ENCODE peak calls at places on chromosomes 12 and 14, in ten cellular contexts. J, E, G, B, F, Q, N, X, S and R are unnamed samples.

GRCh38 chr14:76352639-76353281 is 23.2 kb upstream of the ESRRB start:
- DNase-seq in X (peak; percentile 43), B (peak; percentile 52), E (peak; percentile 93), S (no peak), J (peak; percentile 20), G (no peak), F (peak; percentile 97), Q (peak; percentile 37), N (no peak), R (peak; percentile 81)

GRCh38 chr12:857611-858010 is 91.9 kb downstream of the RAD52 start:
- DNase-seq in E (no peak), X (no peak), J (no peak), G (no peak), F (no peak), Q (no peak), N (no peak), S (no peak), B (no peak), R (no peak)

GRCh38 chr12:53967451-53968059 is 5.4 kb upstream of the HOXC11 start:
- DNase-seq in N (no peak), J (no peak), X (no peak), B (no peak), G (no peak), S (no peak), E (no peak), Q (no peak), F (no peak), R (no peak)

GRCh38 chr14:104243200-104243599 is 104.8 kb downstream of the KIF26A start:
- DNase-seq in S (no peak), F (peak; percentile 7), B (no peak), X (no peak), G (no peak), N (no peak), E (no peak), J (no peak), Q (no peak), R (no peak)

GRCh38 chr14:102774391-102775153 is 2.7 kb upstream of the TRAF3 start:
- DNase-seq in J (peak; percentile 64), G (peak; percentile 70), B (peak; percentile 57), S (no peak), X (peak; percentile 79), E (peak; percentile 85), Q (peak; percentile 69), F (peak; percentile 60), N (no peak), R (peak; percentile 72)

GRCh38 chr14:99069946-99070345 is 202.1 kb downstream of the BCL11B start:
- DNase-seq in G (no peak), E (no peak), J (no peak), Q (no peak), X (no peak), B (no peak), N (no peak), S (no peak), F (peak; percentile 11), R (no peak)

GRCh38 chr14:56378474-56378873 is 201.1 kb upstream of the TMEM260 start:
- DNase-seq in E (no peak), B (no peak), X (no peak), J (no peak), N (no peak), F (no peak), Q (peak; percentile 90), S (no peak), G (no peak), R (no peak)

GRCh38 chr14:68082698-68083291 is 263.2 kb downstream of the RAD51B start:
- DNase-seq in N (no peak), S (no peak), E (no peak), G (no peak), X (no peak), F (no peak), Q (peak; percentile 40), B (no peak), J (no peak), R (no peak)

GRCh38 chr14:91350813-91351507 is 66.7 kb downstream of the CCDC88C start:
- DNase-seq in Q (no peak), X (no peak), S (no peak), F (no peak), G (no peak), J (no peak), N (no peak), E (no peak), B (no peak), R (peak; percentile 64)

GRCh38 chr14:86143248-86143647 is 613.3 kb downstream of the FLRT2 start:
- DNase-seq in G (no peak), Q (no peak), X (no peak), F (no peak), J (no peak), S (no peak), E (no peak), N (no peak), B (no peak), R (no peak)

GRCh38 chr12:109766251-109766778 is 52.7 kb downstream of the FAM222A start:
- DNase-seq in N (peak; percentile 35), X (no peak), G (no peak), S (no peak), B (peak; percentile 9), F (peak; percentile 46), E (no peak), J (no peak), Q (no peak), R (no peak)

DNA sequence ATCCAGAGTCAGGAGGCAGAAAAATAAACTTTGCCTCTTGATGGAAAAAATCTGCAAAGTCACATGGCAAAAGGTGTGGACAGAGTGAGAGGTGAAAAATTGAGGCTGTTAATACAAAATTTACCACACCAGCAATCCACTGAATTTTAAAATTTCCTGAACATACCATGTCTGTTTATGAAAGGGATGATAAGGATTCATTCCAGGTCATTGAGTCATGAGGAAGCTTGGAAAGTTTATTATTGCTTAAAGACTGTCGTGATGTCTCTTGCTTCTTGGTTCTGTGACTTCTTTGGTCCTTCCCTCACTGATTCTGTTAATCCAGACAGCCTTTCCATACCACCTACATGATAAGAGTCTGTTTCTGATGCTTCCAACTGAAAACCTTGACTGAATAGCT is 73.2 kb downstream of the TTC6 start:
- DNase-seq in J (no peak), G (no peak), E (no peak), F (no peak), N (no peak), X (no peak), S (no peak), Q (no peak), B (no peak), R (no peak)
- TF ChIP-seq CTCF in J (no peak), G (no peak), E (no peak), F (no peak), N (no peak), X (no peak), S (no peak), Q (no peak), B (no peak), R (no peak)

GRCh38 chr12:111405149-111405855 is 421 bp upstream of the SH2B3 start:
- DNase-seq in F (peak; percentile 100), E (peak; percentile 98), S (peak; percentile 87), B (peak; percentile 97), X (peak; percentile 95), Q (peak; percentile 98), N (peak; percentile 85), J (peak; percentile 98), G (peak; percentile 99), R (peak; percentile 99)

GRCh38 chr12:111408116-111408440 is 2.4 kb downstream of the SH2B3 start:
- DNase-seq in F (no peak), S (no peak), Q (no peak), J (no peak), G (peak; percentile 33), B (no peak), N (no peak), E (no peak), X (no peak), R (no peak)

GRCh38 chr12:111407371-111408115 is 1.8 kb downstream of the SH2B3 start:
- DNase-seq in Q (no peak), S (no peak), F (no peak), N (no peak), X (no peak), J (no peak), B (no peak), E (no peak), G (peak; percentile 30), R (no peak)

GRCh38 chr12:111405856-111406473 is at the start of gene SH2B3:
- DNase-seq in F (no peak), G (no peak), N (no peak), E (no peak), J (no peak), S (no peak), B (no peak), Q (no peak), X (no peak), R (no peak)

GRCh38 chr12:111406474-111407370 is 999 bp downstream of the SH2B3 start:
- DNase-seq in J (no peak), F (no peak), Q (no peak), N (no peak), G (peak; percentile 35), S (no peak), X (no peak), E (no peak), B (no peak), R (peak; percentile 91)
- H3K27ac ChIP-seq in J (peak overlapping the region; percentile 91), F (no peak overlapping the region), Q (peak overlapping the region; percentile 87), N (peak overlapping the region; percentile 93), G (peak overlapping the region; percentile 92), S (peak overlapping the region; percentile 65), X (peak overlapping the region; percentile 33), E (no peak overlapping the region), B (peak overlapping the region; percentile 74), R (peak overlapping the region; percentile 95)

DNA sequence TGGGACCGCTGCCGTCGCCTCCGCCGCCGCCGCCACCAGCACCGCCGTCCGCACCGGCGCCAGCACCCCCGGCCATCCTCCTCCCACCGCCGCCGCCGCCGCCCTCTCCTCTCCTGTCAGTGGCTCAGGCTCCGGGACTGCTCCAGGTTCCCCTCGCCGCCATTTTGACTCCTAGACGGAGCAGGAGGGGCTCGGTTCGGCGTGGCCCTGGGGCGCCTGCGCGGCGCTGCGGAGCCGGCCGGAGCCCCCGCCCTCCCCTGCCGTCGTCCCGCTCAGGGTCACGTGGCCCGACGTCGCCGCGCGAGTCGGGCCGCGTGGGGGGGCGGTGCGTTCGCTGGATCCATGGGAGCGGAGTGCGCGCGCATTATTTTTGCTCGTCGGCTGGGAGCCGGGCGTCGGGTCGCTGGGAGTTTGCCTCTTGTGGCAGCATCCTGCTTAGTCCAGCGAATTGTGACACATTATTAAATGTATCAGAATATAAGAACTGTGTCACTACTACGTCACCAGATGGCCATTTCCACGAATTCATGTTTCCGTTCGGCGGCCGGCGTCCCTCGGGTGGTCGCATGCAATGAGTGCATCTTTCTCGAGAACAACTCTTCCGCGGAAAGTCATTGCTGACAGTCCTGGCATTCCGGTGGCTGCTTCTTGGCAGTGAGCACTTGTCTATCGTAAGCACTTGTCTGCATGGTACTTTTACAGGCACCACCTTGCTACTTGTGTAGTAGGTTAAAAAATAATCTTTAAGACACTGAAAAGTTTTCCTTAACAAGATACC is at the start of gene BTBD7:
- DNase-seq in X (peak; percentile 90), E (peak; percentile 97), S (peak; percentile 90), G (peak; percentile 93), N (peak; percentile 93), B (peak; percentile 96), J (peak; percentile 97), F (peak; percentile 95), Q (peak; percentile 97), R (peak; percentile 99)
- TF ChIP-seq POLR2AphosphoS5 in X (peak; percentile 59), E (peak; percentile 74), S (peak; percentile 74), G (no peak), N (peak; percentile 33), B (peak; percentile 72), J (peak; percentile 46), F (no peak), Q (peak; percentile 80), R (peak; percentile 86)

GRCh38 chr12:12474931-12475485 is 87.7 kb downstream of the DUSP16 start:
- DNase-seq in G (peak; percentile 64), N (no peak), B (no peak), X (no peak), E (no peak), J (no peak), S (no peak), F (peak; percentile 26), Q (peak; percentile 80), R (no peak)
- TF ChIP-seq CTCF in G (peak; percentile 13), N (no peak), B (no peak), X (no peak), E (no peak), J (no peak), S (no peak), F (no peak), Q (no peak), R (no peak)